ENCODE peak calls at places on chromosome 6, in five cellular contexts. N is head of caudate nucleus, U is H9, S is left cardiac atrium, M is NCI-H1417. I is an unnamed sample.

GRCh38 chr6:113642714-113643442 is 214.3 kb upstream of the MARCKS start:
- DNase-seq in U (no peak), S (peak), M (peak), N (no peak), I (no peak)

GRCh38 chr6:74928203-74928602 is 277.6 kb downstream of the COL12A1 start:
- DNase-seq in S (no peak), U (no peak), M (no peak), N (no peak), I (no peak)

GRCh38 chr6:124772733-124773319 is 189.4 kb upstream of the RNF217 start:
- DNase-seq in M (peak), S (no peak), U (no peak), N (no peak), I (peak)

GRCh38 chr6:127222418-127222817 is 44.2 kb upstream of the RNF146 start:
- DNase-seq in S (no peak), N (no peak), U (no peak), M (no peak), I (no peak)

GRCh38 chr6:29797120-29797519 is 30.5 kb upstream of the HLA-G start:
- DNase-seq in U (no peak), S (no peak), N (no peak), M (no peak), I (no peak)

GRCh38 chr6:64504509-64504908 is 868.9 kb downstream of the PHF3 start:
- DNase-seq in N (no peak), S (no peak), U (no peak), M (no peak), I (no peak)

GRCh38 chr6:44156494-44157151 is 2.0 kb upstream of the CAPN11 start:
- DNase-seq in U (peak), S (no peak), M (no peak), N (no peak), I (no peak)

GRCh38 chr6:28657756-28658465 is 132.2 kb downstream of the GPX5 start:
- DNase-seq in U (peak), N (peak), M (peak), S (peak), I (peak)

GRCh38 chr6:85192186-85192585 is 257.7 kb upstream of the NT5E start:
- DNase-seq in S (no peak), U (no peak), M (no peak), N (no peak), I (peak)

GRCh38 chr6:37030599-37030998 is 25.1 kb downstream of the FGD2 start:
- DNase-seq in N (no peak), S (no peak), M (no peak), U (no peak), I (no peak)

GRCh38 chr6:150981095-150981494 is 115.6 kb downstream of the MTHFD1L start:
- DNase-seq in N (no peak), M (no peak), S (no peak), U (no peak), I (peak)

I was measured in astrocyte of the spinal cord.